ENCODE peak calls at places on chromosomes 7 and 10, in seven cellular contexts. One of them, this sample, is unnamed.

GRCh38 chr7:116148108-116148507 is 62.2 kb upstream of the TES start:
- DNase-seq in naive thymus-derived CD4-positive, alpha-beta T cell: no peak
- DNase-seq in brain microvascular endothelial cell: no peak
- DNase-seq in left lung: no peak
- DNase-seq in sigmoid colon: no peak
- DNase-seq in heart left ventricle: no peak
- DNase-seq in GM23248: no peak
- DNase-seq in this sample: no peak

GRCh38 chr7:3892686-3893085 is 591.6 kb downstream of the SDK1 start:
- DNase-seq in naive thymus-derived CD4-positive, alpha-beta T cell: no peak
- DNase-seq in brain microvascular endothelial cell: no peak
- DNase-seq in left lung: no peak
- DNase-seq in sigmoid colon: no peak
- DNase-seq in heart left ventricle: no peak
- DNase-seq in GM23248: no peak
- DNase-seq in this sample: no peak

GRCh38 chr10:88880287-88881094 is 446 bp downstream of the STAMBPL1 start:
- DNase-seq in naive thymus-derived CD4-positive, alpha-beta T cell: peak; percentile 66
- DNase-seq in brain microvascular endothelial cell: peak; percentile 62
- DNase-seq in left lung: peak; percentile 87
- DNase-seq in sigmoid colon: peak; percentile 89
- DNase-seq in heart left ventricle: peak; percentile 87
- DNase-seq in GM23248: peak; percentile 93
- DNase-seq in this sample: peak; percentile 92

GRCh38 chr7:27737591-27737990 is 2.4 kb upstream of the TAX1BP1 start:
- DNase-seq in naive thymus-derived CD4-positive, alpha-beta T cell: no peak
- DNase-seq in brain microvascular endothelial cell: no peak
- DNase-seq in left lung: no peak
- DNase-seq in sigmoid colon: no peak
- DNase-seq in heart left ventricle: no peak
- DNase-seq in GM23248: no peak
- DNase-seq in this sample: no peak

GRCh38 chr7:70569335-70569819 is 562.6 kb upstream of the GALNT17 start:
- DNase-seq in naive thymus-derived CD4-positive, alpha-beta T cell: no peak
- DNase-seq in brain microvascular endothelial cell: no peak
- DNase-seq in left lung: no peak
- DNase-seq in sigmoid colon: no peak
- DNase-seq in heart left ventricle: no peak
- DNase-seq in GM23248: no peak
- DNase-seq in this sample: no peak

GRCh38 chr7:46671108-46671769 is 750.2 kb upstream of the IGFBP3 start:
- DNase-seq in naive thymus-derived CD4-positive, alpha-beta T cell: no peak
- DNase-seq in brain microvascular endothelial cell: no peak
- DNase-seq in left lung: no peak
- DNase-seq in sigmoid colon: no peak
- DNase-seq in heart left ventricle: no peak
- DNase-seq in GM23248: no peak
- DNase-seq in this sample: no peak

GRCh38 chr10:97676770-97677581 is 10.1 kb downstream of the AVPI1 start:
- DNase-seq in naive thymus-derived CD4-positive, alpha-beta T cell: peak; percentile 39
- DNase-seq in brain microvascular endothelial cell: no peak
- DNase-seq in left lung: no peak
- DNase-seq in sigmoid colon: no peak
- DNase-seq in heart left ventricle: no peak
- DNase-seq in GM23248: peak; percentile 69
- DNase-seq in this sample: no peak

GRCh38 chr10:60908896-60909295 is 35.1 kb downstream of the RHOBTB1 start:
- DNase-seq in naive thymus-derived CD4-positive, alpha-beta T cell: no peak
- DNase-seq in brain microvascular endothelial cell: no peak
- DNase-seq in left lung: no peak
- DNase-seq in sigmoid colon: no peak
- DNase-seq in heart left ventricle: no peak
- DNase-seq in GM23248: no peak
- DNase-seq in this sample: no peak

GRCh38 chr10:120945801-120946302 is 94.7 kb downstream of the WDR11 start:
- DNase-seq in naive thymus-derived CD4-positive, alpha-beta T cell: no peak
- DNase-seq in brain microvascular endothelial cell: no peak
- DNase-seq in left lung: no peak
- DNase-seq in sigmoid colon: peak; percentile 79
- DNase-seq in heart left ventricle: no peak
- DNase-seq in GM23248: peak; percentile 27
- DNase-seq in this sample: no peak

GRCh38 chr10:116765549-116766162 is 23.3 kb upstream of the HSPA12A start:
- DNase-seq in naive thymus-derived CD4-positive, alpha-beta T cell: no peak
- DNase-seq in brain microvascular endothelial cell: no peak
- DNase-seq in left lung: no peak
- DNase-seq in sigmoid colon: peak; percentile 65
- DNase-seq in heart left ventricle: no peak
- DNase-seq in GM23248: no peak
- DNase-seq in this sample: peak; percentile 39

GRCh38 chr7:131293018-131293417 is 34.7 kb upstream of the MKLN1 start:
- DNase-seq in naive thymus-derived CD4-positive, alpha-beta T cell: no peak
- DNase-seq in brain microvascular endothelial cell: peak; percentile 28
- DNase-seq in left lung: no peak
- DNase-seq in sigmoid colon: no peak
- DNase-seq in heart left ventricle: peak; percentile 27
- DNase-seq in GM23248: peak; percentile 85
- DNase-seq in this sample: no peak

DNA sequence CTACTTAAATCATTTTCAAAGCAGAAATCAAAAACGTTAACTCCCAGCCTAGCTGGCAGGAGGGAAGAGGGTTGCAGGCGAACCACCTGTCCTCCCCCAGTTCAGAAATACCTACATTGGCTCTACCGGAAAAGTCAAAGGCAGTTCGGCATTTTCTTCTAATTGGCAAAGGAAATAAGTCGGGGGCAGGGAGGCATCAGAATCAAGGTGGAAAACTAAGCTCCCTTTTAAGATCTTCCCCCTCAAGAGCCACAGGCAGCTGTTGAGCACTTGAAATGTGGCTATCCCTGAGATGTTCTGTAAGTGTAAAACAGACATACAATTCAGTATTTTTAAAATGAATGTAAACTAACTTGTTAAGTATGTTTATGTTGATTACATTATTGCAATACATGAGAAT is 957 bp upstream of the ELMO1 start:
- DNase-seq in naive thymus-derived CD4-positive, alpha-beta T cell: no peak
- DNase-seq in brain microvascular endothelial cell: no peak
- DNase-seq in left lung: no peak
- DNase-seq in sigmoid colon: no peak
- DNase-seq in heart left ventricle: no peak
- DNase-seq in GM23248: no peak
- DNase-seq in this sample: no peak
- H3K4me3 ChIP-seq in naive thymus-derived CD4-positive, alpha-beta T cell: peak overlapping the region; percentile 83
- H3K4me3 ChIP-seq in brain microvascular endothelial cell: no peak overlapping the region
- H3K4me3 ChIP-seq in left lung: no peak overlapping the region
- H3K4me3 ChIP-seq in sigmoid colon: no peak overlapping the region
- H3K4me3 ChIP-seq in heart left ventricle: peak overlapping the region; percentile 77
- H3K4me3 ChIP-seq in GM23248: no peak overlapping the region
- H3K4me3 ChIP-seq in this sample: peak overlapping the region; percentile 83

GRCh38 chr7:73683916-73684693 is 708 bp downstream of the BUD23 start:
- DNase-seq in naive thymus-derived CD4-positive, alpha-beta T cell: no peak
- DNase-seq in brain microvascular endothelial cell: no peak
- DNase-seq in left lung: no peak
- DNase-seq in sigmoid colon: no peak
- DNase-seq in heart left ventricle: no peak
- DNase-seq in GM23248: peak; percentile 51
- DNase-seq in this sample: no peak
- H3K4me3 ChIP-seq in naive thymus-derived CD4-positive, alpha-beta T cell: peak overlapping the region; percentile 97
- H3K4me3 ChIP-seq in brain microvascular endothelial cell: peak overlapping the region; percentile 95
- H3K4me3 ChIP-seq in left lung: peak overlapping the region; percentile 86
- H3K4me3 ChIP-seq in sigmoid colon: peak overlapping the region; percentile 92
- H3K4me3 ChIP-seq in heart left ventricle: peak overlapping the region; percentile 99
- H3K4me3 ChIP-seq in GM23248: peak overlapping the region; percentile 100
- H3K4me3 ChIP-seq in this sample: peak overlapping the region; percentile 92

GRCh38 chr7:22356855-22357310 is at the start of gene RAPGEF5:
- DNase-seq in naive thymus-derived CD4-positive, alpha-beta T cell: no peak
- DNase-seq in brain microvascular endothelial cell: no peak
- DNase-seq in left lung: peak; percentile 40
- DNase-seq in sigmoid colon: no peak
- DNase-seq in heart left ventricle: no peak
- DNase-seq in GM23248: peak; percentile 51
- DNase-seq in this sample: peak; percentile 81

GRCh38 chr7:22356010-22356854 is 722 bp downstream of the RAPGEF5 start:
- DNase-seq in naive thymus-derived CD4-positive, alpha-beta T cell: no peak
- DNase-seq in brain microvascular endothelial cell: no peak
- DNase-seq in left lung: no peak
- DNase-seq in sigmoid colon: no peak
- DNase-seq in heart left ventricle: no peak
- DNase-seq in GM23248: peak; percentile 7
- DNase-seq in this sample: peak; percentile 71

GRCh38 chr7:22355620-22356009 is 1.3 kb downstream of the RAPGEF5 start:
- DNase-seq in naive thymus-derived CD4-positive, alpha-beta T cell: no peak
- DNase-seq in brain microvascular endothelial cell: no peak
- DNase-seq in left lung: no peak
- DNase-seq in sigmoid colon: no peak
- DNase-seq in heart left ventricle: no peak
- DNase-seq in GM23248: no peak
- DNase-seq in this sample: no peak

GRCh38 chr7:22352812-22353340 is 4.1 kb downstream of the RAPGEF5 start:
- DNase-seq in naive thymus-derived CD4-positive, alpha-beta T cell: no peak
- DNase-seq in brain microvascular endothelial cell: no peak
- DNase-seq in left lung: no peak
- DNase-seq in sigmoid colon: no peak
- DNase-seq in heart left ventricle: no peak
- DNase-seq in GM23248: no peak
- DNase-seq in this sample: no peak

DNA sequence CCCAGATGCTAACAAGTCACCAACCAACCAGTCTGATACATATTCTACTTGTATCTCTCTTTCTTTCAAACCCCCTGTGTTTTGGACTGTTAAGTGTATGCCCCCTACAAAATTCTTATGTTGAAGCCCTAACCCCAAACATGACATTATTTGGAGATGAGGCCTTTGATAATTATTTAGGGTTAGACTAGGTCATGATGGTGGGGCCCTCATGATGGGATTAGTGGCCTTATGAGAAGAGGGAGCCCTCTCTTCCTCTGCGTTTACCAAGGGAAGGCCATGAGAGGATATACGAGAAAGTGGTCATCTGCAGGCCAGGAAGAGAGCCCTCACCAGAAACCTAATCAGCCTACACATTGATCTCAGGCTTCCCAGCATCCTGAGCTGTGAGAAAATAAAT is 2.5 kb downstream of the RAPGEF5 start:
- DNase-seq in naive thymus-derived CD4-positive, alpha-beta T cell: no peak
- DNase-seq in brain microvascular endothelial cell: no peak
- DNase-seq in left lung: no peak
- DNase-seq in sigmoid colon: no peak
- DNase-seq in heart left ventricle: no peak
- DNase-seq in GM23248: no peak
- DNase-seq in this sample: no peak
- H3K4me3 ChIP-seq in naive thymus-derived CD4-positive, alpha-beta T cell: no peak overlapping the region
- H3K4me3 ChIP-seq in brain microvascular endothelial cell: no peak overlapping the region
- H3K4me3 ChIP-seq in left lung: no peak overlapping the region
- H3K4me3 ChIP-seq in sigmoid colon: no peak overlapping the region
- H3K4me3 ChIP-seq in heart left ventricle: no peak overlapping the region
- H3K4me3 ChIP-seq in GM23248: no peak overlapping the region
- H3K4me3 ChIP-seq in this sample: no peak overlapping the region

DNA sequence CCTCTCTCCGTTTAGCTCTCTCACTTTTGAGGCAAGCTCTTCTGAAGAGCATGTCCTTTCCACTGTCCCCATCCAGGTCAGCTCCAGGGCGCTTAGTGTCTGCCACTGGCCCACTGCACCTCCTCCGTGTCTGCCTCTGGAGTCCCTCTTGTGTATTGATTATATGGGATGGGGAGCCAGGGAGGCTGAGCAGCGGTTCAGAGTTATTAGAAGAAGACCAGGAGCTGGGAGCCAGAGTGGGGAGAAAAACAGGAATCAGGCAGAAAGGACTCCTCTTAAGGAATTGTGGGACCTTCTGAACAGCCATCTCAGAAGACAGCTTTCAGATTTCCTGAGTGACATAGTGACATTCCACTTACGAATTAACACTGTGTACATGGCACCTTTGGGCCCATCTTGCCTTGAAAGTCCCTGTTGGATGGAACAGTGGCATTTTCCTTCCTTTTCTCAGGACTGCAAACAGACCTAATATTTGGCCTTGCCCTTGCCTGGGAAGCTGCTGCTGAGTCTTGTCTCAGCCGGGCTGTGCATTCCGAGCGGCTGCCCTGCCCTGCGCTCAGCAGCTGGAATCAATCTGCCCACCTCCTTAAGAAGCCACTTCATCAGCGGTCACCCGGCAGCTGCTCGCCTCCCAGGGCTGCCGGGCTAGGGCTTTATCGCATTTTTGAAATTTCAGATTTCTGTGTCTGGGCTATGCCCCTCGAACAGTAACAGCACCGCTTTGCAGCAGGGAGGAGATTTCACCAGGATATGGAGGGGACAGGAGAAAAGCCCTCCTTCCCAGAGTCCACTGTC is 81.1 kb upstream of the PRKG1 start:
- DNase-seq in naive thymus-derived CD4-positive, alpha-beta T cell: no peak
- DNase-seq in brain microvascular endothelial cell: peak; percentile 64
- DNase-seq in left lung: peak; percentile 38
- DNase-seq in sigmoid colon: no peak
- DNase-seq in heart left ventricle: peak; percentile 27
- DNase-seq in GM23248: peak; percentile 95
- DNase-seq in this sample: peak; percentile 76
- H3K4me3 ChIP-seq in naive thymus-derived CD4-positive, alpha-beta T cell: no peak overlapping the region
- H3K4me3 ChIP-seq in brain microvascular endothelial cell: peak overlapping the region; percentile 80
- H3K4me3 ChIP-seq in left lung: peak overlapping the region; percentile 52
- H3K4me3 ChIP-seq in sigmoid colon: no peak overlapping the region
- H3K4me3 ChIP-seq in heart left ventricle: peak overlapping the region; percentile 79
- H3K4me3 ChIP-seq in GM23248: peak overlapping the region; percentile 95
- H3K4me3 ChIP-seq in this sample: peak overlapping the region; percentile 67

DNA sequence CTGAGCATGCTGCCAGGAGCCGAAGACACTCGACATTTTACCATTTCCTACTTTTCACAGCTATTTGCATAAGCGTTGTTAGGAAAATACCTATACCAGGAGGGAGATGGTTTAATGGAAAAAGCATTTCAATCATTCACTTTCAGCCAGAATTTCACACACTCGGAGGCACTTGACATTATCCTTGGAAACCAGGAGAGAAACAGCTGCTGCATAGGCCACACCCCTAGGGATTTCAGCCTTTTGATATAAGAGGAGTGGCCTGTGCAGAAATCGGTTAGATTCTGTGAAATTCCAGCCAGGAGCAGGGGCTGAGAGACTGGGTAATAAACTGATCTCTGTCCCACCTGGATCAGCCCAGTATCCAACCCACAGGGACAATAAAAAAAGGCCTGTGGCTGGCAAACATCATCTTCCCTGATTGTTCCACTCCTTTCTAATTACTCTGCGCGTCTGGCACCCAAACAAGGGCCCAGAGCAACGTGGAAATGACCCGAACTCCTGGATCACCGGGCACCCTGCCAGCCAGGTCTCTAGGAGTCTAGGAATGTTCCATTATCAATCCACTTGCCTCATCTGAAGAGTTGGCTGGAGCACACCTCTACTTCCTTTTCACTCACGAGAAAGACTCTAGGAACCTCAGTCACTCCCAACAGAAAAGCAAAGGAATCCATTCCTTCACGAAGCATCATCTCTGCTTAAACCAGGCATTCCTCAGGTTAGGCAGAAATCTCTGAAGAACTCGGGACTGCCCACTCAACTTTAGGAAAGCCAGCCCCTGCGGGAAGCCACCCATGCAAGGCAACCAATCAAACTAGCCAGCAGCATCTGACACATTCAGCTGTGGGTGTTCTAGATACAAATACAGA is 37.9 kb downstream of the ATXN7L1 start:
- DNase-seq in naive thymus-derived CD4-positive, alpha-beta T cell: no peak
- DNase-seq in brain microvascular endothelial cell: no peak
- DNase-seq in left lung: peak; percentile 49
- DNase-seq in sigmoid colon: no peak
- DNase-seq in heart left ventricle: no peak
- DNase-seq in GM23248: peak; percentile 74
- DNase-seq in this sample: peak; percentile 75
- H3K4me3 ChIP-seq in naive thymus-derived CD4-positive, alpha-beta T cell: no peak overlapping the region
- H3K4me3 ChIP-seq in brain microvascular endothelial cell: no peak overlapping the region
- H3K4me3 ChIP-seq in left lung: no peak overlapping the region
- H3K4me3 ChIP-seq in sigmoid colon: no peak overlapping the region
- H3K4me3 ChIP-seq in heart left ventricle: no peak overlapping the region
- H3K4me3 ChIP-seq in GM23248: no peak overlapping the region
- H3K4me3 ChIP-seq in this sample: no peak overlapping the region

GRCh38 chr7:18416988-18417387 is 78.6 kb upstream of the HDAC9 start:
- DNase-seq in naive thymus-derived CD4-positive, alpha-beta T cell: no peak
- DNase-seq in brain microvascular endothelial cell: no peak
- DNase-seq in left lung: no peak
- DNase-seq in sigmoid colon: no peak
- DNase-seq in heart left ventricle: no peak
- DNase-seq in GM23248: no peak
- DNase-seq in this sample: no peak
- H3K4me3 ChIP-seq in naive thymus-derived CD4-positive, alpha-beta T cell: no peak overlapping the region
- H3K4me3 ChIP-seq in brain microvascular endothelial cell: no peak overlapping the region
- H3K4me3 ChIP-seq in left lung: no peak overlapping the region
- H3K4me3 ChIP-seq in sigmoid colon: no peak overlapping the region
- H3K4me3 ChIP-seq in heart left ventricle: no peak overlapping the region
- H3K4me3 ChIP-seq in GM23248: no peak overlapping the region
- H3K4me3 ChIP-seq in this sample: no peak overlapping the region